ENCODE peak calls at places on chromosomes 5 and 9, in eight cellular contexts. Y is OCI-LY7, C is PC-9, Z is GM23248, W is PC-3, G is MM.1S, U is osteoblast, S is HepG2. H is an unnamed sample. For H3K79me2, the result is how much of the 10 kb centered on the place peaks cover.

GRCh38 chr5:18068851-18069250 is 434.6 kb downstream of the TAF11L14 start:
- DNase-seq in Y (no peak), C (no peak), Z (no peak), W (no peak), G (no peak), U (no peak), S (no peak), H (no peak)

GRCh38 chr5:65066385-65066784 is 297.7 kb downstream of the CWC27 start:
- DNase-seq in Y (peak), C (no peak), Z (peak), W (no peak), G (no peak), U (no peak), S (no peak), H (no peak)

GRCh38 chr5:92042237-92042636 is 659.1 kb upstream of the ARRDC3 start:
- DNase-seq in Y (no peak), C (no peak), Z (no peak), W (peak), G (no peak), U (no peak), S (no peak), H (no peak)

GRCh38 chr9:122348791-122349190 is 22.0 kb upstream of the PTGS1 start:
- DNase-seq in Y (no peak), C (no peak), Z (no peak), W (no peak), G (no peak), U (peak), S (peak), H (no peak)

GRCh38 chr9:106035810-106036209 is 341.5 kb downstream of the TMEM38B start:
- DNase-seq in Y (no peak), C (no peak), Z (no peak), W (no peak), G (no peak), U (no peak), S (no peak), H (no peak)

GRCh38 chr5:18985397-18985796 is 1002.6 kb downstream of the CDH18 start:
- DNase-seq in Y (no peak), C (no peak), Z (no peak), W (peak), G (no peak), U (no peak), S (no peak), H (no peak)

GRCh38 chr9:121207371-121207940 is 5.8 kb upstream of the RAB14 start:
- DNase-seq in Y (peak), C (no peak), Z (no peak), W (no peak), G (peak), U (no peak), S (no peak), H (no peak)

GRCh38 chr9:127154390-127155191 is 32.2 kb upstream of the ANGPTL2 start:
- DNase-seq in Y (peak), C (no peak), Z (peak), W (no peak), G (peak), U (peak), S (no peak), H (no peak)

GRCh38 chr9:104808030-104808614 is 44.2 kb downstream of the NIPSNAP3B start:
- DNase-seq in Y (no peak), C (no peak), Z (peak), W (peak), G (no peak), U (no peak), S (no peak), H (no peak)

GRCh38 chr5:77636423-77637169 is 1.9 kb downstream of the OTP start:
- DNase-seq in Y (no peak), C (no peak), Z (no peak), W (no peak), G (no peak), U (peak), S (no peak), H (no peak)

GRCh38 chr5:158410976-158411375 is 552.0 kb upstream of the CLINT1 start:
- DNase-seq in Y (no peak), C (no peak), Z (peak), W (no peak), G (no peak), U (no peak), S (no peak), H (no peak)

GRCh38 chr5:139901251-139901575 is 105.6 kb downstream of the PSD2 start:
- DNase-seq in Y (no peak), C (no peak), Z (no peak), W (no peak), G (no peak), U (no peak), S (no peak), H (no peak)

GRCh38 chr5:122493776-122494518 is 181.9 kb downstream of the SNCAIP start:
- DNase-seq in Y (no peak), C (no peak), Z (no peak), W (peak), G (no peak), U (no peak), S (no peak), H (no peak)

GRCh38 chr9:96585426-96585825 is 34.2 kb downstream of the CDC14B start:
- DNase-seq in Y (no peak), C (no peak), Z (peak), W (no peak), G (no peak), U (no peak), S (no peak), H (no peak)

GRCh38 chr5:171155621-171156020 is 153.4 kb upstream of the TLX3 start:
- DNase-seq in Y (no peak), C (no peak), Z (peak), W (peak), G (no peak), U (no peak), S (no peak), H (no peak)

GRCh38 chr9:111482656-111483418 is 1.3 kb downstream of the ECPAS start:
- DNase-seq in Y (peak), C (peak), Z (peak), W (peak), G (peak), U (peak), S (peak), H (no peak)

GRCh38 chr5:82623094-82623514 is 344.9 kb upstream of the RPS23 start:
- DNase-seq in Y (no peak), C (no peak), Z (no peak), W (no peak), G (no peak), U (no peak), S (peak), H (no peak)

GRCh38 chr5:134026521-134027202 is 21.9 kb upstream of the VDAC1 start:
- DNase-seq in Y (peak), C (peak), Z (peak), W (peak), G (peak), U (peak), S (peak), H (peak)

GRCh38 chr9:91433180-91433579 is 9.5 kb upstream of the NFIL3 start:
- DNase-seq in Y (peak), C (peak), Z (peak), W (peak), G (peak), U (peak), S (peak), H (no peak)

DNA sequence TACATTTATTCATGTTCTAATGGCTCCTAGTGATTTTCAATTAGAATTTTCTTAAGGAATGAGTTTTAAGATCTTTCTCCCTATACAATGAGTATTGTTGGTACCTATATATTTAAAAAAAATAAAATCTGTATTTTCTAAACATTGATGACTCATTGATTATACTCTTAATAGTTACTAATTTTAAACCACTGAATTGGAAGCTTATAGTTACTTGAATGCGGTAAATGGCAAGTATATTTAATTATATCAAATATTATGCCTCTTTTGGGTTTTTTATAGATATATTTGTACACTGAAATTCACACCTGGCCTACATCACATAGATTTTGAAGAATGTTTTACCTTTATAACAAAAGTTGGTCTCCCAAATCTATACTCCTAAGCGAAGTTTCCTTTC is 38.9 kb upstream of the ALDH1A1 start:
- DNase-seq in Y (no peak), C (no peak), Z (no peak), W (no peak), G (no peak), U (no peak), S (no peak), H (no peak)
- H3K79me2 ChIP-seq in Y (under half), C (under half), Z (under half), W (under half), G (under half), U (under half), S (under half), H (under half)

GRCh38 chr5:36904677-36905076 is 28.1 kb downstream of the NIPBL start:
- DNase-seq in Y (no peak), C (peak), Z (no peak), W (no peak), G (no peak), U (no peak), S (peak), H (no peak)
- H3K79me2 ChIP-seq in Y (half or more), C (half or more), Z (half or more), W (half or more), G (half or more), U (half or more), S (half or more), H (half or more)

GRCh38 chr9:69193685-69194032 is 19.6 kb downstream of the TJP2 start:
- DNase-seq in Y (peak), C (no peak), Z (no peak), W (peak), G (no peak), U (no peak), S (no peak), H (no peak)

GRCh38 chr9:69190866-69191672 is 17.0 kb downstream of the TJP2 start:
- DNase-seq in Y (peak), C (no peak), Z (no peak), W (no peak), G (no peak), U (no peak), S (no peak), H (no peak)

GRCh38 chr9:69195019-69195418 is 20.9 kb downstream of the TJP2 start:
- DNase-seq in Y (no peak), C (no peak), Z (no peak), W (no peak), G (no peak), U (no peak), S (no peak), H (no peak)

GRCh38 chr9:69190086-69190865 is 16.2 kb downstream of the TJP2 start:
- DNase-seq in Y (peak), C (no peak), Z (no peak), W (no peak), G (no peak), U (no peak), S (peak), H (no peak)

DNA sequence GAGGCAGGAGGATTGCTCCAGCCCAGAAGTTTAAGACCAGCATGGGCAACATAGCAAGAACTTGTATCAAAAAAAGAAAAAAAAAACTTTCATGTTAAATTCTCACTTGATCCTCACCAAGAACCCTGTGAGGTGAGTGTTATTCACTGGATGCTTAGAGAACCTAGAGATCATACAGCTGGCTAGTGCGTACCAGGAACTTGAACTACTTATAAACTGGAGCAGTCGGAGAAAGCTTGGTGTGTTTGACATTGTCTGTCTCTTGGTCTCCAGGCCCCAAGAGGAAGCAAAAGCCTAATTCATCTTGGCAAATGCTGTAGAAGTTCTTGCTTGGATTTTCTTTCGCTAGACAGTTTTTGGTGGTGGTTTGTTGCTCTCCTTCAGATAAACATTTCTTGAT is 18.1 kb downstream of the TJP2 start:
- DNase-seq in Y (no peak), C (no peak), Z (no peak), W (no peak), G (no peak), U (no peak), S (no peak), H (no peak)
- H3K79me2 ChIP-seq in Y (under half), C (half or more), Z (half or more), W (half or more), G (half or more), U (half or more), S (half or more), H (under half)

GRCh38 chr9:19255821-19256220 is 25.3 kb downstream of the DENND4C start:
- DNase-seq in Y (no peak), C (no peak), Z (no peak), W (no peak), G (no peak), U (no peak), S (no peak), H (no peak)

GRCh38 chr9:19247420-19247819 is 16.9 kb downstream of the DENND4C start:
- DNase-seq in Y (no peak), C (no peak), Z (no peak), W (no peak), G (no peak), U (no peak), S (no peak), H (no peak)

GRCh38 chr9:19252885-19253219 is 22.4 kb downstream of the DENND4C start:
- DNase-seq in Y (no peak), C (no peak), Z (no peak), W (no peak), G (no peak), U (peak), S (no peak), H (no peak)

GRCh38 chr9:19255112-19255511 is 24.6 kb downstream of the DENND4C start:
- DNase-seq in Y (no peak), C (no peak), Z (no peak), W (no peak), G (no peak), U (no peak), S (no peak), H (no peak)

DNA sequence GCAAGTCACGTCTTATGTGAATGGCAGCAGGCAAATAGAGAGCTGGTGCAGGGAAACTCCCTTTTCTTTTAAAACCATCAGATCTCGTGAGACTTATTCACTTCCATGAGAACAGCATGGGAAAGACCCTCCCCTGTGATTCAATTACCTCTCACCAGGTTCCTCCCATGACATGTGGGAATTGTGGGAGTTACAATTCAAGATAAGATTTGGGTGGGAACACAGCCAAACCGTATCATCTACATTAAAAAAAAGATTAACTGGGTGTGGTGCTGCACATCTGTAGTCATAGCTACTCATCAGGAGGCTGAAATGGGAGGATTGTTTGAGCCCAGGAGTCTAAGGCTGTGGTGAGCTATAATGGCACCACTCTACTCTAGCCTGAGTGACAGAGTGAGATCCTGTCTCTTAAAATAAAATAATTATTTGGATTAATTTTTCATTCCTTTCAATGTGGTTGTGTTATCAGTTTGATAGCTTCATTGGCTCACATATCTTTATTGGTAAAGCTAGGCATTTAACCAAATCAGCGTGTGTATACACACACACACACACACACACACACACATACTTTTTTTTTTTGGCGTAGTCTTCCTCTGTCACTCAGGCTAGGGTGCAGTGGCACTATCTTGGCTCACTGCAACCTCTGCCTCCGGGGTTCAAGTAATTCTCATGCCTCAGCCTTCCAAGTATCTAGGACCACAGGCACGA is 21.8 kb downstream of the DENND4C start:
- DNase-seq in Y (no peak), C (no peak), Z (no peak), W (no peak), G (no peak), U (no peak), S (no peak), H (no peak)
- H3K79me2 ChIP-seq in Y (under half), C (under half), Z (half or more), W (under half), G (half or more), U (half or more), S (half or more), H (half or more)